ENCODE peak calls at places on chromosomes 16 and 17, in eight cellular contexts. One of them, this sample, is unnamed.

GRCh38 chr17:7466644-7467341 is 12.6 kb downstream of the ZBTB4 start:
- DNase-seq in fibroblast of lung: peak; percentile 56
- DNase-seq in MM.1S: no peak
- DNase-seq in transverse colon: peak; percentile 45
- DNase-seq in mucosa of descending colon: no peak
- DNase-seq in pancreas: peak; percentile 67
- DNase-seq in Peyer's patch: no peak
- DNase-seq in BJ: no peak
- DNase-seq in this sample: no peak

GRCh38 chr17:82230627-82231311 is 1.9 kb downstream of the SLC16A3 start:
- DNase-seq in fibroblast of lung: peak; percentile 79
- DNase-seq in MM.1S: peak; percentile 27
- DNase-seq in transverse colon: peak; percentile 92
- DNase-seq in mucosa of descending colon: peak; percentile 94
- DNase-seq in pancreas: peak; percentile 83
- DNase-seq in Peyer's patch: peak; percentile 92
- DNase-seq in BJ: no peak
- DNase-seq in this sample: no peak

GRCh38 chr16:89921699-89922476 is 1.3 kb upstream of the TUBB3 start:
- DNase-seq in fibroblast of lung: peak; percentile 96
- DNase-seq in MM.1S: no peak
- DNase-seq in transverse colon: peak; percentile 59
- DNase-seq in mucosa of descending colon: peak; percentile 86
- DNase-seq in pancreas: no peak
- DNase-seq in Peyer's patch: peak; percentile 69
- DNase-seq in BJ: peak; percentile 78
- DNase-seq in this sample: no peak

GRCh38 chr16:27346818-27347217 is 33.0 kb downstream of the IL4R start:
- DNase-seq in fibroblast of lung: no peak
- DNase-seq in MM.1S: no peak
- DNase-seq in transverse colon: no peak
- DNase-seq in mucosa of descending colon: no peak
- DNase-seq in pancreas: no peak
- DNase-seq in Peyer's patch: no peak
- DNase-seq in BJ: no peak
- DNase-seq in this sample: no peak

GRCh38 chr17:62805234-62805633 is 2.9 kb downstream of the MARCHF10 start:
- DNase-seq in fibroblast of lung: peak; percentile 54
- DNase-seq in MM.1S: no peak
- DNase-seq in transverse colon: no peak
- DNase-seq in mucosa of descending colon: no peak
- DNase-seq in pancreas: no peak
- DNase-seq in Peyer's patch: no peak
- DNase-seq in BJ: no peak
- DNase-seq in this sample: no peak

GRCh38 chr17:50219939-50220465 is 18.6 kb upstream of the COL1A1 start:
- DNase-seq in fibroblast of lung: peak; percentile 84
- DNase-seq in MM.1S: no peak
- DNase-seq in transverse colon: no peak
- DNase-seq in mucosa of descending colon: no peak
- DNase-seq in pancreas: no peak
- DNase-seq in Peyer's patch: peak; percentile 36
- DNase-seq in BJ: no peak
- DNase-seq in this sample: no peak

GRCh38 chr17:81251091-81251942 is 12.2 kb downstream of the NDUFAF8 start:
- DNase-seq in fibroblast of lung: no peak
- DNase-seq in MM.1S: no peak
- DNase-seq in transverse colon: peak; percentile 72
- DNase-seq in mucosa of descending colon: peak; percentile 82
- DNase-seq in pancreas: peak; percentile 76
- DNase-seq in Peyer's patch: peak; percentile 64
- DNase-seq in BJ: no peak
- DNase-seq in this sample: no peak

GRCh38 chr16:79601092-79601977 is 798 bp upstream of the MAF start:
- DNase-seq in fibroblast of lung: peak; percentile 34
- DNase-seq in MM.1S: peak; percentile 38
- DNase-seq in transverse colon: peak; percentile 72
- DNase-seq in mucosa of descending colon: peak; percentile 70
- DNase-seq in pancreas: peak; percentile 81
- DNase-seq in Peyer's patch: peak; percentile 86
- DNase-seq in BJ: no peak
- DNase-seq in this sample: no peak

DNA sequence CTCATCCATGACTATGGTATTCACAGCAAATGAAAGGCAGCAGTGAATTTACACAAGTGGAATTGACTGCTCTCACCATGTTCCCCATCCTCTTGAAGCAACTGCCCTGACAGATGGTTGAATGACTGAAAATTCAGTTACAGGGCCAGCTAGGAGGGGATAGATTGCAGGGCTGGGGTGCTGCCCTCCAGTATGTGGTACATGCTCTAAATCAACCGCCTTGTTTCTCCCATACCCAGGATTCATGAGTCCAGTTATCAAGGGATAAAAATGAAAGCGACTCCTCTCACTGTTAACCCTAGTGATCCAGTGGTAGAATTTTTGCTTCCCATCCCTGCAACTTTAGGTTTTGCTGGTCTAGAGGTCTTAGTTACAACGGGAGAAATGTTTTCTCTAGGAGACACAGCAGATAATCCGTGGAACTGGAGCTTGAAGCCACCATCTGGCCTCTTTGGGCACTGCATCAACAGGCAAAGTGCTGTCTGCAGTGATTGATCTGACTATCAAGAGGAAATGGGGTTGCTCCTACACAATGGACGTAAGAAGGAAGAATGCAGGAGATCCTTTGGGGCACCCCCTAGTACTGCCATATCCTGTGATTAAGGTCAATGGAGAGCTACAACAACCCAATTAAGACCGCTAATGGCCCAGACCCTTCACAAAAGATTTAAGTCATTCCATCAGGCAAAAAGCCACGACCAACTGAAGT is 32.0 kb downstream of the SCPEP1 start:
- DNase-seq in fibroblast of lung: peak; percentile 31
- DNase-seq in MM.1S: peak; percentile 53
- DNase-seq in transverse colon: peak; percentile 73
- DNase-seq in mucosa of descending colon: no peak
- DNase-seq in pancreas: no peak
- DNase-seq in Peyer's patch: peak; percentile 88
- DNase-seq in BJ: no peak
- DNase-seq in this sample: no peak
- TF ChIP-seq CTCF in fibroblast of lung: peak; percentile 79
- TF ChIP-seq CTCF in MM.1S: peak; percentile 79
- TF ChIP-seq CTCF in transverse colon: peak; percentile 70
- TF ChIP-seq CTCF in mucosa of descending colon: peak; percentile 51
- TF ChIP-seq CTCF in pancreas: peak; percentile 55
- TF ChIP-seq CTCF in Peyer's patch: peak; percentile 58
- TF ChIP-seq CTCF in BJ: peak; percentile 76
- TF ChIP-seq CTCF in this sample: peak; percentile 77

GRCh38 chr16:28556914-28557320 is 3.2 kb downstream of the SGF29 start:
- DNase-seq in fibroblast of lung: no peak
- DNase-seq in MM.1S: no peak
- DNase-seq in transverse colon: no peak
- DNase-seq in mucosa of descending colon: no peak
- DNase-seq in pancreas: no peak
- DNase-seq in Peyer's patch: no peak
- DNase-seq in BJ: no peak
- DNase-seq in this sample: no peak
- TF ChIP-seq CTCF in fibroblast of lung: no peak
- TF ChIP-seq CTCF in MM.1S: no peak
- TF ChIP-seq CTCF in transverse colon: no peak
- TF ChIP-seq CTCF in mucosa of descending colon: no peak
- TF ChIP-seq CTCF in pancreas: no peak
- TF ChIP-seq CTCF in Peyer's patch: no peak
- TF ChIP-seq CTCF in BJ: no peak
- TF ChIP-seq CTCF in this sample: no peak

DNA sequence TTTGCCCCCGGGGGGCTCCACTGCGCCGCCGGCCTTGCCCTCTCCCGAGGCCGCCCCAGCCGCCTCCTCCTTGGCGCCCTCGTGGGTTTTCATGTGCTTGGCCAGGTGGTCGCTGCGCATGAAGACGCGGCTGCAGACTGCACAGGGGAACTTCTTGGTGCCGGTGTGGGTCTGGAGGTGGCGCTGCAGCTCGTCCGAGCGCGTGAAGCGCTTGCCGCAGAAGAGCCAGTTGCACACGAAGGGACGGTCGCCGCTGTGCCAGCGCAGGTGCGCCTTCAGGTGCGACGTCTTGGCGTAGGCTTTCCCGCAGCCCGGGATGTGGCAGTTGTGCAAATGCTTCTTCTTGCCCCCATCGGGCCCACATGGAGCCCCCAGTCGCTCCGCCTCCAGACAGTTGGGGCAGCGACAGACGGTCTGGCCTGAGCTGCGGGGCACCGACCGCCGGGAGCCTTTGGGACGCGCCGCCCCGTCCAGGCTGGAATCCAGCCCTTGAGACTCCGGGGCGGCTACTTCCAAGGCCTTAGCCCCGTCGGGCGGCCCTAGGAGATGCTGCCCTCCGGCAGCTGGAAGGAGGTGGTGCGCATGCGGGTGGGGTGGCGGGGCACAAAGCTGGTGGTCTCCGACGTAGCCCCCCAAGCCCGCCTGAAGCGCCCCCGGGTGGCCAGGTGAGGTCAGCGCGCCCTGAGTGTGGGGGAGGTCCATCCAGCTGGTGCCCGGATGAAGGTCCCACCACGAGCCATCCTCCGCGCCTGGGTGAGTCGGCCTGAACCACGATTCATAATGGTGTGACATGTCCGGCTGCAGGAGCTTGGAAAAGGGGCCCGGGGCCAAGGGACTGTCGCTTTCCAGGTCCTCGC is 3.4 kb downstream of the SP6 start:
- DNase-seq in fibroblast of lung: no peak
- DNase-seq in MM.1S: peak; percentile 37
- DNase-seq in transverse colon: no peak
- DNase-seq in mucosa of descending colon: no peak
- DNase-seq in pancreas: peak; percentile 71
- DNase-seq in Peyer's patch: no peak
- DNase-seq in BJ: no peak
- DNase-seq in this sample: no peak
- TF ChIP-seq CTCF in fibroblast of lung: peak; percentile 3
- TF ChIP-seq CTCF in MM.1S: peak; percentile 40
- TF ChIP-seq CTCF in transverse colon: no peak
- TF ChIP-seq CTCF in mucosa of descending colon: peak; percentile 15
- TF ChIP-seq CTCF in pancreas: no peak
- TF ChIP-seq CTCF in Peyer's patch: no peak
- TF ChIP-seq CTCF in BJ: peak; percentile 43
- TF ChIP-seq CTCF in this sample: peak; percentile 42

GRCh38 chr16:2429771-2430663 is 770 bp downstream of the CCNF start:
- DNase-seq in fibroblast of lung: peak; percentile 9
- DNase-seq in MM.1S: peak; percentile 71
- DNase-seq in transverse colon: no peak
- DNase-seq in mucosa of descending colon: no peak
- DNase-seq in pancreas: no peak
- DNase-seq in Peyer's patch: no peak
- DNase-seq in BJ: no peak
- DNase-seq in this sample: no peak
- TF ChIP-seq CTCF in fibroblast of lung: no peak
- TF ChIP-seq CTCF in MM.1S: peak; percentile 43
- TF ChIP-seq CTCF in transverse colon: no peak
- TF ChIP-seq CTCF in mucosa of descending colon: no peak
- TF ChIP-seq CTCF in pancreas: no peak
- TF ChIP-seq CTCF in Peyer's patch: no peak
- TF ChIP-seq CTCF in BJ: peak; percentile 19
- TF ChIP-seq CTCF in this sample: no peak

GRCh38 chr17:5629133-5629532 is 44.8 kb upstream of the NLRP1 start:
- DNase-seq in fibroblast of lung: no peak
- DNase-seq in MM.1S: no peak
- DNase-seq in transverse colon: no peak
- DNase-seq in mucosa of descending colon: no peak
- DNase-seq in pancreas: no peak
- DNase-seq in Peyer's patch: no peak
- DNase-seq in BJ: no peak
- DNase-seq in this sample: no peak
- TF ChIP-seq CTCF in fibroblast of lung: no peak
- TF ChIP-seq CTCF in MM.1S: no peak
- TF ChIP-seq CTCF in transverse colon: no peak
- TF ChIP-seq CTCF in mucosa of descending colon: no peak
- TF ChIP-seq CTCF in pancreas: no peak
- TF ChIP-seq CTCF in Peyer's patch: no peak
- TF ChIP-seq CTCF in BJ: no peak
- TF ChIP-seq CTCF in this sample: no peak

This sample was measured in type B pancreatic cell.